ENCODE peak calls at places on chromosomes 2 and 18, in five cellular contexts. One of them, this sample, is unnamed.

GRCh38 chr2:216142540-216142939 is 33.4 kb downstream of the XRCC5 start:
- DNase-seq in neuronal stem cell: no peak
- DNase-seq in H1: no peak
- DNase-seq in trophoblast cell: no peak
- DNase-seq in IMR-90: peak
- DNase-seq in this sample: no peak

GRCh38 chr2:169189123-169189522 is 119.8 kb downstream of the DHRS9 start:
- DNase-seq in H1: no peak
- DNase-seq in neuronal stem cell: no peak
- DNase-seq in IMR-90: no peak
- DNase-seq in trophoblast cell: no peak
- DNase-seq in this sample: no peak

GRCh38 chr18:73023975-73024374 is 156.2 kb upstream of the NETO1 start:
- DNase-seq in H1: no peak
- DNase-seq in neuronal stem cell: no peak
- DNase-seq in trophoblast cell: no peak
- DNase-seq in IMR-90: no peak
- DNase-seq in this sample: no peak

GRCh38 chr2:46259782-46260178 is 37.4 kb upstream of the EPAS1 start:
- DNase-seq in trophoblast cell: no peak
- DNase-seq in neuronal stem cell: no peak
- DNase-seq in IMR-90: no peak
- DNase-seq in H1: no peak
- DNase-seq in this sample: no peak

GRCh38 chr2:16745466-16745865 is 79.8 kb upstream of the CYRIA start:
- DNase-seq in neuronal stem cell: no peak
- DNase-seq in IMR-90: no peak
- DNase-seq in H1: no peak
- DNase-seq in trophoblast cell: no peak
- DNase-seq in this sample: no peak

GRCh38 chr2:62304429-62305417 is 108.8 kb downstream of the B3GNT2 start:
- DNase-seq in neuronal stem cell: no peak
- DNase-seq in H1: no peak
- DNase-seq in trophoblast cell: peak
- DNase-seq in IMR-90: peak
- DNase-seq in this sample: peak

GRCh38 chr18:3088444-3088843 is 75.5 kb upstream of the LPIN2 start:
- DNase-seq in IMR-90: no peak
- DNase-seq in H1: no peak
- DNase-seq in trophoblast cell: peak
- DNase-seq in neuronal stem cell: no peak
- DNase-seq in this sample: no peak

GRCh38 chr2:38771632-38772031 is 6.4 kb upstream of the GEMIN6 start:
- DNase-seq in H1: no peak
- DNase-seq in neuronal stem cell: no peak
- DNase-seq in trophoblast cell: no peak
- DNase-seq in IMR-90: peak
- DNase-seq in this sample: no peak

GRCh38 chr2:219024059-219024458 is 17.3 kb downstream of the CFAP65 start:
- DNase-seq in IMR-90: no peak
- DNase-seq in neuronal stem cell: no peak
- DNase-seq in H1: no peak
- DNase-seq in trophoblast cell: no peak
- DNase-seq in this sample: no peak

GRCh38 chr18:79384834-79385233 is 10.9 kb upstream of the NFATC1 start:
- DNase-seq in trophoblast cell: no peak
- DNase-seq in IMR-90: no peak
- DNase-seq in H1: no peak
- DNase-seq in neuronal stem cell: no peak
- DNase-seq in this sample: no peak

GRCh38 chr2:30310955-30311354 is 79.6 kb downstream of the LBH start:
- DNase-seq in neuronal stem cell: no peak
- DNase-seq in H1: no peak
- DNase-seq in trophoblast cell: no peak
- DNase-seq in IMR-90: no peak
- DNase-seq in this sample: no peak

GRCh38 chr2:98828369-98828744 is 97.4 kb upstream of the MGAT4A start:
- DNase-seq in neuronal stem cell: no peak
- DNase-seq in trophoblast cell: no peak
- DNase-seq in IMR-90: no peak
- DNase-seq in H1: no peak
- DNase-seq in this sample: no peak

GRCh38 chr2:98827625-98828368 is 96.9 kb upstream of the MGAT4A start:
- DNase-seq in trophoblast cell: no peak
- DNase-seq in neuronal stem cell: no peak
- DNase-seq in H1: no peak
- DNase-seq in IMR-90: no peak
- DNase-seq in this sample: no peak

GRCh38 chr2:98829586-98830270 is 98.8 kb upstream of the MGAT4A start:
- DNase-seq in trophoblast cell: peak
- DNase-seq in neuronal stem cell: no peak
- DNase-seq in H1: no peak
- DNase-seq in IMR-90: no peak
- DNase-seq in this sample: no peak

GRCh38 chr2:98830573-98831145 is 99.7 kb upstream of the MGAT4A start:
- DNase-seq in IMR-90: no peak
- DNase-seq in trophoblast cell: peak
- DNase-seq in neuronal stem cell: no peak
- DNase-seq in H1: no peak
- DNase-seq in this sample: no peak

DNA sequence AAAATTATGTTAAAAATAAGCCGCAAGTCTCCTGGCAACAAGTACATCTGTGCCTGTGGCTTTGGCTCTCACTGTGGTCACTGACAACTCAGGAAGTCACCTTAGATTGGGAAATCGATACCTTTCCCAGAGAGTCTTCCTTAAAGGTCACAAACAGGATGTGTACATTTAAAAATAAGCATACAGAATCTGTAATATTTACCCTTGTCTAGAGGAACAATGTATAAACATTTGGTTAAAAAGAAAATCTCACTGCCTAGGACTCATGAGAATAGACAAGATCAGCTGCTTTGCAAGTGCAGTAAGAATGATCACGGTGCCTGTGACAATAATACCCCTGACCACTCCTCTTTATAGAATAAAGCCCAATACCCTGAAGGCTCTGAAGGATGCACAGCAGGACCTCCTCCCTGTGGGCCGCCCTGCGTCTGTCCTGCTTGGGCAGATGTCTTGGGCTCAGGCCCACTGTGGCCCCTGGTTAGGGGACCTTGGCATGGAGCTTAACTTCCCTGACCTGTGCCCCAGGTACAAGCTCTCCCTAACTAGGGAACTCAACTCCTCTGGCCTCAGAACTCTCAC is 98.0 kb upstream of the MGAT4A start:
- DNase-seq in IMR-90: no peak
- DNase-seq in neuronal stem cell: no peak
- DNase-seq in trophoblast cell: no peak
- DNase-seq in H1: no peak
- DNase-seq in this sample: no peak
- H2AFZ ChIP-seq in IMR-90: no peak
- H2AFZ ChIP-seq in neuronal stem cell: no peak
- H2AFZ ChIP-seq in trophoblast cell: no peak
- H2AFZ ChIP-seq in H1: no peak
- H2AFZ ChIP-seq in this sample: no peak

GRCh38 chr2:66888791-66889631 is 454.1 kb downstream of the MEIS1 start:
- DNase-seq in H1: no peak
- DNase-seq in trophoblast cell: no peak
- DNase-seq in neuronal stem cell: no peak
- DNase-seq in IMR-90: peak
- DNase-seq in this sample: no peak
- H4K8ac ChIP-seq in H1: no peak
- H4K8ac ChIP-seq in trophoblast cell: peak
- H4K8ac ChIP-seq in neuronal stem cell: no peak
- H4K8ac ChIP-seq in IMR-90: peak
- H4K8ac ChIP-seq in this sample: no peak

GRCh38 chr18:25228410-25228809 is 123.6 kb downstream of the ZNF521 start:
- DNase-seq in H1: no peak
- DNase-seq in neuronal stem cell: no peak
- DNase-seq in IMR-90: no peak
- DNase-seq in trophoblast cell: no peak
- DNase-seq in this sample: no peak

GRCh38 chr18:25229080-25229479 is 122.9 kb downstream of the ZNF521 start:
- DNase-seq in trophoblast cell: no peak
- DNase-seq in H1: no peak
- DNase-seq in neuronal stem cell: no peak
- DNase-seq in IMR-90: peak
- DNase-seq in this sample: no peak

GRCh38 chr18:25231327-25231691 is 120.7 kb downstream of the ZNF521 start:
- DNase-seq in neuronal stem cell: no peak
- DNase-seq in trophoblast cell: no peak
- DNase-seq in IMR-90: no peak
- DNase-seq in H1: no peak
- DNase-seq in this sample: no peak

GRCh38 chr18:25229858-25230257 is 122.1 kb downstream of the ZNF521 start:
- DNase-seq in neuronal stem cell: no peak
- DNase-seq in trophoblast cell: no peak
- DNase-seq in H1: no peak
- DNase-seq in IMR-90: no peak
- DNase-seq in this sample: no peak

GRCh38 chr18:25230658-25231326 is 121.2 kb downstream of the ZNF521 start:
- DNase-seq in trophoblast cell: peak
- DNase-seq in H1: no peak
- DNase-seq in neuronal stem cell: no peak
- DNase-seq in IMR-90: peak
- DNase-seq in this sample: no peak
- H2AFZ ChIP-seq in trophoblast cell: no peak
- H2AFZ ChIP-seq in H1: no peak
- H2AFZ ChIP-seq in neuronal stem cell: no peak
- H2AFZ ChIP-seq in IMR-90: peak
- H2AFZ ChIP-seq in this sample: no peak

DNA sequence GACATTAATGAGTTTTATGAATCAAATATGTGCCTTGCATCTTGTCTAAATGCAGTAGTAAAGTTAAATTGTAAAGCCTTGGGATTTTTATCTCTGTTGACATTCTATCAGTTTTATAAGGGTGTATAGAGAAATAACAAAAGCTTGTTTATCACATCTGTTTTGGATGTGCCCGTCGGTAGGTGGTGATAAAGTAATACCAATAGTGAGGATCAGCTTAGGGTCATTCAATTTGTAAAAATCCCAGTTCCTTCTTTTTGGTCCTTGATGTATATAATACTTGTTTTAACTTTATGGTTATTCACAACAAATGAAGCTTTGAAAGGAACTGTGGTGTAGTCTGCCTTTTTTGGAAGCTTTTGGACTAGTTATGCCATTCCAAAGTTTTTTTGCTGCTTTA is 12.6 kb downstream of the UBE2E3 start:
- DNase-seq in neuronal stem cell: no peak
- DNase-seq in trophoblast cell: no peak
- DNase-seq in IMR-90: no peak
- DNase-seq in H1: no peak
- DNase-seq in this sample: no peak
- H4K8ac ChIP-seq in neuronal stem cell: no peak
- H4K8ac ChIP-seq in trophoblast cell: no peak
- H4K8ac ChIP-seq in IMR-90: no peak
- H4K8ac ChIP-seq in H1: no peak
- H4K8ac ChIP-seq in this sample: no peak

GRCh38 chr18:23133860-23134779 is 1.2 kb upstream of the CABLES1 start:
- DNase-seq in IMR-90: no peak
- DNase-seq in neuronal stem cell: no peak
- DNase-seq in trophoblast cell: peak
- DNase-seq in H1: peak
- DNase-seq in this sample: peak
- H2AFZ ChIP-seq in IMR-90: peak
- H2AFZ ChIP-seq in neuronal stem cell: peak
- H2AFZ ChIP-seq in trophoblast cell: no peak
- H2AFZ ChIP-seq in H1: no peak
- H2AFZ ChIP-seq in this sample: no peak

DNA sequence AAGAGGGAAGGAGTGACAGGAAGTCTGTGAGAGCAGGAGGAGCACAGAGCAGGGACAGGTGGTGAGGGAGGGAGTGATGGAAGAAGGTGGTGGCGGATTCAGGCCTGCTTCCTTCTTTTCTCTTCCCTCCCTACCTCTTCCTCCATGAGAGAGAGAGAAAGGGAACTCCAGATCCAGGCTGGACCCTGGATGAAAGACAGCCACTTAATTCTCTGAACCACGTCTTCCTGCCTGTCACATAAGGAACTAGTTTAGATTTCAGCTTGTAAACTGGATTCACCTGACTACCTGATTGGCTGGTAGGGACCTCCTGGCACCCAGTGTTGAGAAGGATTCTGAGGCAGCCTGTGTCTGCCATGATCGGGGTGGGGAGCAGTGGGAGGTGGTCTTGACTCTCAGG is 48.9 kb downstream of the PAX8 start:
- DNase-seq in H1: no peak
- DNase-seq in IMR-90: no peak
- DNase-seq in neuronal stem cell: no peak
- DNase-seq in trophoblast cell: no peak
- DNase-seq in this sample: no peak
- H4K8ac ChIP-seq in H1: no peak
- H4K8ac ChIP-seq in IMR-90: no peak
- H4K8ac ChIP-seq in neuronal stem cell: no peak
- H4K8ac ChIP-seq in trophoblast cell: no peak
- H4K8ac ChIP-seq in this sample: no peak

GRCh38 chr2:23594079-23594494 is 209.1 kb downstream of the KLHL29 start:
- DNase-seq in IMR-90: no peak
- DNase-seq in H1: no peak
- DNase-seq in neuronal stem cell: no peak
- DNase-seq in trophoblast cell: peak
- DNase-seq in this sample: no peak

GRCh38 chr2:23595021-23595420 is 210.0 kb downstream of the KLHL29 start:
- DNase-seq in IMR-90: no peak
- DNase-seq in neuronal stem cell: no peak
- DNase-seq in trophoblast cell: no peak
- DNase-seq in H1: no peak
- DNase-seq in this sample: no peak

GRCh38 chr2:23597687-23598086 is 212.7 kb downstream of the KLHL29 start:
- DNase-seq in H1: no peak
- DNase-seq in trophoblast cell: no peak
- DNase-seq in IMR-90: no peak
- DNase-seq in neuronal stem cell: no peak
- DNase-seq in this sample: no peak

GRCh38 chr2:23596316-23596885 is 211.4 kb downstream of the KLHL29 start:
- DNase-seq in trophoblast cell: peak
- DNase-seq in neuronal stem cell: no peak
- DNase-seq in IMR-90: peak
- DNase-seq in H1: no peak
- DNase-seq in this sample: no peak

DNA sequence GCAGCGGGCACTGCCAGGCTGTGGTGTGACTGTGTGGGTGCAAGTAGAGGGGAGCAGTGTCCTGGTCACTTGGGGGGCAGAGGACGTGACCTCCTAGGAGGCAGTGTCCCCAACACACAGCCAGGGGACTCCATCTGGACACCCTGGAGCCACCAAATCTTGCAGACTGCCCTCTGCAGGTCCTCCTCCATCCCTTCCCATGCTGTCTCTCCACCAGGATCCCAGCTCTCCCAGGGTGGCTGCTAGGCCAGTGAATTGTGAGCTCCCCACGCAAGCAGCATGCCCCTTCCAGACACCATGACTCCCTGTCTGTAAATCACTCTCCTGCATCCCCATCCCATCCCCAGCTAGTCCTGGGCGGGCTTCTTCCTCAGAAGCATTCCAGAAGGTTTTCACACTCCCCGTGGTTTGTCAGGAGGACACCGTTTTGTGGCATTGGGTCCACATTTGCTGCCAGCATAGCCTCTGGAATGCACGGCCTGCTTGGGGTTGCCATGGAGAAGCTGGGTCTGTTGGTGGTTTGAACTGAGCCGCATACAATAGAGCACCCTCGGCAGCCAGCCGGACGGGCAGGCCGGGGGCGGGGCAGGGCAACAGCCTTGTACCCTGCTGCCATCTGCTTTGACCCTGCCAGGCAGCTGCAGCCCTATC is 210.7 kb downstream of the KLHL29 start:
- DNase-seq in H1: no peak
- DNase-seq in trophoblast cell: peak
- DNase-seq in IMR-90: peak
- DNase-seq in neuronal stem cell: peak
- DNase-seq in this sample: no peak
- H2AFZ ChIP-seq in H1: no peak
- H2AFZ ChIP-seq in trophoblast cell: no peak
- H2AFZ ChIP-seq in IMR-90: peak
- H2AFZ ChIP-seq in neuronal stem cell: peak
- H2AFZ ChIP-seq in this sample: no peak